ENCODE peak calls at places on chromosome 4, in six cellular contexts. M is right lobe of liver, U is Peyer's patch, L is testis, T is A549, Y is pancreas. S is an unnamed sample. For H3K4me1, the result is how much of the 10 kb centered on the place peaks cover.

GRCh38 chr4:175386776-175387507 is 425.1 kb downstream of the GPM6A start:
- DNase-seq in M (no peak), U (no peak), L (no peak), T (no peak), Y (no peak), S (no peak)

GRCh38 chr4:83216856-83217683 is 67.5 kb downstream of the COQ2 start:
- DNase-seq in M (no peak), U (no peak), L (no peak), T (no peak), Y (no peak), S (no peak)

GRCh38 chr4:174120446-174121142 is 162.9 kb downstream of the FBXO8 start:
- DNase-seq in M (no peak), U (no peak), L (peak), T (peak), Y (peak), S (peak)

GRCh38 chr4:173191623-173192041 is 23.0 kb downstream of the GALNT7 start:
- DNase-seq in M (no peak), U (no peak), L (no peak), T (no peak), Y (no peak), S (peak)

GRCh38 chr4:136634121-136634520 is 898.2 kb downstream of the PCDH18 start:
- DNase-seq in M (no peak), U (no peak), L (no peak), T (no peak), Y (no peak), S (no peak)

GRCh38 chr4:2714071-2714770 is 41.9 kb downstream of the TNIP2 start:
- DNase-seq in M (peak), U (no peak), L (no peak), T (no peak), Y (peak), S (peak)

GRCh38 chr4:113325876-113326615 is 276.6 kb downstream of the ANK2 start:
- DNase-seq in M (no peak), U (no peak), L (no peak), T (no peak), Y (no peak), S (no peak)

GRCh38 chr4:53500552-53500951 is 90.7 kb downstream of the LNX1 start:
- DNase-seq in M (no peak), U (no peak), L (no peak), T (no peak), Y (no peak), S (no peak)

GRCh38 chr4:87141428-87141827 is 79.0 kb downstream of the KLHL8 start:
- DNase-seq in M (no peak), U (no peak), L (no peak), T (no peak), Y (no peak), S (no peak)

GRCh38 chr4:113355550-113356371 is 306.3 kb downstream of the ANK2 start:
- DNase-seq in M (no peak), U (no peak), L (no peak), T (no peak), Y (no peak), S (peak)

GRCh38 chr4:53916431-53916889 is 147.9 kb downstream of the CHIC2 start:
- DNase-seq in M (no peak), U (no peak), L (no peak), T (no peak), Y (no peak), S (peak)

GRCh38 chr4:143374771-143375170 is 38.1 kb downstream of the GAB1 start:
- DNase-seq in M (no peak), U (no peak), L (no peak), T (no peak), Y (no peak), S (no peak)
- H3K4me1 ChIP-seq in M (under half), U (under half), L (under half), T (under half), Y (under half), S (under half)

GRCh38 chr4:81508786-81509574 is 37.3 kb upstream of the RASGEF1B start:
- DNase-seq in M (no peak), U (no peak), L (no peak), T (no peak), Y (no peak), S (no peak)
- H3K4me1 ChIP-seq in M (under half), U (under half), L (under half), T (under half), Y (under half), S (under half)

GRCh38 chr4:30832652-30833051 is 112.5 kb downstream of the PCDH7 start:
- DNase-seq in M (no peak), U (no peak), L (no peak), T (no peak), Y (no peak), S (no peak)
- H3K4me1 ChIP-seq in M (under half), U (under half), L (under half), T (under half), Y (under half), S (under half)

GRCh38 chr4:7857993-7858392 is 81.7 kb downstream of the AFAP1 start:
- DNase-seq in M (no peak), U (no peak), L (no peak), T (no peak), Y (no peak), S (no peak)

GRCh38 chr4:7859350-7859749 is 80.3 kb downstream of the AFAP1 start:
- DNase-seq in M (no peak), U (no peak), L (no peak), T (no peak), Y (no peak), S (no peak)

GRCh38 chr4:7855731-7856130 is 83.9 kb downstream of the AFAP1 start:
- DNase-seq in M (no peak), U (no peak), L (no peak), T (no peak), Y (no peak), S (no peak)

GRCh38 chr4:7858498-7858897 is 81.2 kb downstream of the AFAP1 start:
- DNase-seq in M (no peak), U (no peak), L (no peak), T (no peak), Y (no peak), S (no peak)

GRCh38 chr4:7857238-7857701 is 82.4 kb downstream of the AFAP1 start:
- DNase-seq in M (no peak), U (no peak), L (peak), T (no peak), Y (no peak), S (peak)
- H3K4me1 ChIP-seq in M (under half), U (under half), L (under half), T (half or more), Y (under half), S (half or more)

S was measured in adipocyte.